ENCODE peak calls at places on chromosome 7, in six cellular contexts. K, O, F, T, L and X are unnamed samples.

GRCh38 chr7:48781783-48782182 is 142.6 kb upstream of the CDC14C start:
- DNase-seq in K (no peak), L (no peak), T (no peak), F (no peak), O (no peak), X (no peak)

GRCh38 chr7:68629-69028 is 123.7 kb upstream of the FAM20C start:
- DNase-seq in L (peak; percentile 16), O (no peak), T (no peak), K (no peak), F (no peak), X (no peak)

GRCh38 chr7:97025130-97025499 is 484 bp upstream of the DLX5 start:
- DNase-seq in O (no peak), L (no peak), T (no peak), F (no peak), K (no peak), X (no peak)

GRCh38 chr7:111460695-111461094 is 101.6 kb downstream of the IMMP2L start:
- DNase-seq in T (no peak), L (no peak), O (no peak), F (no peak), K (no peak), X (no peak)

GRCh38 chr7:77157446-77157845 is 35.0 kb downstream of the CCDC146 start:
- DNase-seq in L (no peak), O (no peak), T (no peak), K (peak; percentile 28), F (no peak), X (no peak)

GRCh38 chr7:85614684-85615083 is 427.8 kb upstream of the SEMA3D start:
- DNase-seq in O (peak; percentile 37), T (no peak), L (no peak), K (no peak), F (peak; percentile 12), X (no peak)

GRCh38 chr7:70266186-70266585 is 667.9 kb downstream of the AUTS2 start:
- DNase-seq in O (no peak), L (no peak), F (no peak), T (no peak), K (no peak), X (no peak)

GRCh38 chr7:125061-125471 is 67.3 kb upstream of the FAM20C start:
- DNase-seq in O (no peak), L (no peak), F (no peak), T (no peak), K (no peak), X (no peak)

GRCh38 chr7:134966691-134967090 is 19.6 kb upstream of the AGBL3 start:
- DNase-seq in F (no peak), L (no peak), O (no peak), T (no peak), K (no peak), X (no peak)

GRCh38 chr7:685540-685939 is 41.0 kb upstream of the DNAAF5 start:
- DNase-seq in L (no peak), O (no peak), T (no peak), F (no peak), K (no peak), X (no peak)

GRCh38 chr7:35624299-35625186 is 70.4 kb downstream of the HERPUD2 start:
- DNase-seq in K (peak; percentile 49), O (peak; percentile 58), L (peak; percentile 47), F (no peak), T (peak; percentile 39), X (no peak)

GRCh38 chr7:92758796-92759431 is 77.5 kb downstream of the CDK6 start:
- DNase-seq in T (no peak), K (no peak), F (no peak), L (no peak), O (no peak), X (no peak)

GRCh38 chr7:98619450-98620321 is 2.6 kb downstream of the NPTX2 start:
- DNase-seq in T (no peak), F (no peak), L (peak; percentile 33), O (no peak), K (no peak), X (no peak)

GRCh38 chr7:135327458-135327857 is 93.8 kb downstream of the STRA8 start:
- DNase-seq in L (no peak), T (no peak), F (no peak), K (no peak), O (no peak), X (no peak)

GRCh38 chr7:113289140-113289740 is 170.9 kb upstream of the SMIM30 start:
- DNase-seq in K (no peak), O (no peak), T (no peak), F (no peak), L (peak; percentile 35), X (no peak)

GRCh38 chr7:130899638-130900401 is 165.8 kb upstream of the KLF14 start:
- DNase-seq in F (no peak), O (peak; percentile 87), K (no peak), L (no peak), T (no peak), X (no peak)

GRCh38 chr7:66169616-66170015 is 35.5 kb upstream of the TPST1 start:
- DNase-seq in F (no peak), T (no peak), L (no peak), O (no peak), K (no peak), X (no peak)

GRCh38 chr7:138477581-138477980 is 17.5 kb downstream of the TRIM24 start:
- DNase-seq in O (no peak), T (no peak), F (no peak), K (no peak), L (no peak), X (no peak)

GRCh38 chr7:138480527-138480926 is 20.5 kb downstream of the TRIM24 start:
- DNase-seq in K (no peak), T (no peak), O (no peak), L (no peak), F (no peak), X (no peak)

GRCh38 chr7:138477081-138477578 is 17.1 kb downstream of the TRIM24 start:
- DNase-seq in L (no peak), F (no peak), T (no peak), O (no peak), K (no peak), X (no peak)

GRCh38 chr7:138475377-138475776 is 15.3 kb downstream of the TRIM24 start:
- DNase-seq in K (no peak), L (no peak), T (no peak), F (no peak), O (no peak), X (no peak)

DNA sequence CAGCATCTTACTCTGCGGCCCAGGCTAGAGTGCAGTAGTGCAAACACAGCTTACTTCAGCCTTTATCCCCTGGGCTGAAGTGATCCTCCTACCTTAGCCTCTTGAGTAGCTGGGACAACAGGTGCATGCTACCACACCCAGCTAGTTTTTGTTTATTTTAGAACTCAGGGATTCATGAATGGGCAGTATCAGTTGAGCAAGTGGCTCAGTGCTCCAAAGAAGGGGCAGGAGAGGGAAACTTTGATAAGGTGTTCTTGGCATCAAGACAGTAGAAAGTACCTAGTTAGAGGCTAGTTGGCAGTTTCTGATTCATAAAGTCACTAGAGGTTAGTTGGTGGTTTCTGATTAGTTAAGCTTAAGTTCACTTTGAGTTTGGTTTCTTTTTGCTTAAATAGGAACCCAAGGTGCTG is 18.4 kb downstream of the TRIM24 start:
- DNase-seq in L (no peak), O (no peak), F (no peak), K (no peak), T (no peak), X (no peak)
- H3K4me1 ChIP-seq in L (peaks cover 20% of the 10 kb centered on the region), O (peaks cover 17% of the 10 kb centered on the region), F (no peaks in the 10 kb centered on the region), K (no peaks in the 10 kb centered on the region), T (no peaks in the 10 kb centered on the region), X (peaks cover 12% of the 10 kb centered on the region)

DNA sequence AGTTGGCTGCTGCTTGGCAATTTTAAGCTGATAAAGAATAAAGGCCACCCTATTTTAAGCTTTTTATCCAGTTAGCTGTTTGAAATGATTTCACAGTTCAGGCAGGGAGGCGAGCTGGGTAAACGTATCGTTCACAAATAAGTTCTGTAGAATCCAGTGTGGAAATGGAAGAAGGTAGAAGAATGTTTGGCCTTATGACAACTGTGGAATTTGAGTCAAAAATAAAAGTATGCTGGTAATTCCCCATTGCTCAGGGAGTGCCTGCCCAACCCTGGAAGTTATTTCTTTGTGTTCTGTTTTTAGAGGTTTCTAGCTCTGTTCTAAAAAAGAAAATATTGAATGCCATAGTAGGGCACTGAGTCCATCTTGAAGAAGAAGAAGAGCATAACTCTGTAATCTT is 113.1 kb downstream of the ARL4A start:
- DNase-seq in T (no peak), O (no peak), F (no peak), K (no peak), L (no peak), X (no peak)
- H3K4me3 ChIP-seq in T (no peak overlapping the region), O (no peak overlapping the region), F (no peak overlapping the region), K (no peak overlapping the region), L (no peak overlapping the region), X (no peak overlapping the region)

GRCh38 chr7:104416866-104417393 is 88.5 kb downstream of the LHFPL3 start:
- DNase-seq in F (no peak), T (no peak), O (no peak), K (no peak), L (no peak), X (no peak)
- TF ChIP-seq POLR2A in F (no peak), T (no peak), O (no peak), K (no peak), L (no peak), X (no peak)

DNA sequence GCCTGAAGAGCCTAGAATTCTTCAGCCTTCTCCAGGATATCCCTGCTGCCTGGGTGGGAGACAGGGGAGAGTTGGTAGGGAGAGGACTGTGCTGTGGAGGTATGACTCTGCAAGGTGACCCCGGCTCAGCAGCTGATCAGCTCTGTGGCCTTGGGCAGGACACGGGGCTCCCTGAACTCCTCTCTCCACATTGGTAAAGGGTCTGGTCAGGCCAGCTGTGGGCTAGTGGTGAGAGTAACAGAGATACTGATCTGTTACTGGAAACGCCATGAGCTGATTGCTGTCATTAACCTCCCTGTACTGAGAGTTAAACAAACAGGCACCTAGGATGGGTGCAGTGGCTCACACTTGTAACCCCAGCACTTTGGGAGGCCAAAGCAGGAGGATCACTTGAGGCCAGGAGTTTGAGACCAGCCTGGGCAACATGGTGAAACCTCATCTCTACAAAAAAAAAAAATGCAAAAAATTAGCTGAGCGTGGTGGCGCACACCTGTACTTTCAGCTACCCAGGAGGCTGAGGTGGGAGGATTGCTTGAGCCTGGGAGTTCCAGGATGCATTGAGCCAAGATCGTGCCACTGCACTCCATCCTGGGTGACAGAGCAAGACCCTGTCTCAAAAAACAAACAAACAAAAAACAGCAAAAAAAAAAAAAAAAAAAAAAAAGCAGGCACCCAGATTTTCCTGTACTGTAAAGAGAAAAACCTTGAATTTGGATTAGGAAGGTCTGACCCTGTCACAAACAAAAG is 151.5 kb downstream of the CUX1 start:
- DNase-seq in L (no peak), F (no peak), T (no peak), O (no peak), K (no peak), X (no peak)
- H3K4me1 ChIP-seq in L (no peaks in the 10 kb centered on the region), F (no peaks in the 10 kb centered on the region), T (no peaks in the 10 kb centered on the region), O (no peaks in the 10 kb centered on the region), K (peaks cover 2% of the 10 kb centered on the region), X (peaks cover 7% of the 10 kb centered on the region)